ENCODE peak calls at places on chromosomes 16 and 17, in four cellular contexts. C is A549, Q is H1, L is HepG2. D is an unnamed sample.

GRCh38 chr16:24123275-24123674 is 132.9 kb upstream of the CACNG3 start:
- DNase-seq in C (no peak), Q (no peak), L (no peak), D (no peak)

GRCh38 chr17:81859906-81860755 is at the start of gene P4HB:
- DNase-seq in C (no peak), Q (no peak), L (no peak), D (no peak)

GRCh38 chr16:30018731-30019158 is 4.3 kb upstream of the C16orf92 start:
- DNase-seq in C (no peak), Q (no peak), L (no peak), D (no peak)

GRCh38 chr17:37025241-37025640 is 76.5 kb downstream of the AATF start:
- DNase-seq in C (no peak), Q (no peak), L (no peak), D (no peak)

GRCh38 chr17:67608691-67609090 is 109.0 kb upstream of the NOL11 start:
- DNase-seq in C (no peak), Q (no peak), L (no peak), D (no peak)

GRCh38 chr16:77946834-77947233 is 75.5 kb upstream of the CLEC3A start:
- DNase-seq in C (no peak), Q (no peak), L (no peak), D (no peak)

GRCh38 chr16:1564325-1564724 is 30.9 kb downstream of the TMEM204 start:
- DNase-seq in C (no peak), Q (no peak), L (no peak), D (peak)

GRCh38 chr16:87380403-87380802 is 3.2 kb downstream of the FBXO31 start:
- DNase-seq in C (no peak), Q (no peak), L (no peak), D (no peak)

GRCh38 chr17:63960430-63960829 is 12.3 kb downstream of the SCN4A start:
- DNase-seq in C (no peak), Q (no peak), L (no peak), D (no peak)

GRCh38 chr17:57138956-57139576 is 54.0 kb downstream of the AKAP1 start:
- DNase-seq in C (peak), Q (no peak), L (no peak), D (no peak)

GRCh38 chr17:44916781-44917241 is 1.5 kb upstream of the GFAP start:
- DNase-seq in C (no peak), Q (no peak), L (no peak), D (no peak)

GRCh38 chr16:72937360-72937759 is 110.6 kb downstream of the ZFHX3 start:
- DNase-seq in C (no peak), Q (no peak), L (peak), D (no peak)

GRCh38 chr17:27340990-27341595 is 47.2 kb downstream of the WSB1 start:
- DNase-seq in C (no peak), Q (no peak), L (no peak), D (no peak)

GRCh38 chr16:54070944-54071343 is 215.6 kb downstream of the IRX3 start:
- DNase-seq in C (no peak), Q (no peak), L (no peak), D (no peak)

GRCh38 chr17:45372325-45372869 is 55.6 kb upstream of the MAP3K14 start:
- DNase-seq in C (peak), Q (no peak), L (no peak), D (no peak)

GRCh38 chr16:58960034-58960433 is 225.9 kb upstream of the GOT2 start:
- DNase-seq in C (no peak), Q (no peak), L (no peak), D (no peak)

GRCh38 chr17:9021158-9021984 is at the start of gene NTN1:
- DNase-seq in C (no peak), Q (no peak), L (no peak), D (peak)

GRCh38 chr17:47280072-47280811 is 26.6 kb downstream of the ITGB3 start:
- DNase-seq in C (no peak), Q (no peak), L (no peak), D (peak)

GRCh38 chr17:48228720-48229119 is 121.2 kb downstream of the SNX11 start:
- DNase-seq in C (no peak), Q (peak), L (no peak), D (peak)

GRCh38 chr17:49741692-49742076 is 22.2 kb downstream of the FAM117A start:
- DNase-seq in C (no peak), Q (no peak), L (no peak), D (no peak)

GRCh38 chr17:16419074-16419928 is 3.9 kb downstream of the TRPV2 start:
- DNase-seq in C (peak), Q (no peak), L (peak), D (peak)

GRCh38 chr17:32382526-32383223 is 32.7 kb downstream of the ZNF207 start:
- DNase-seq in C (no peak), Q (no peak), L (peak), D (no peak)

GRCh38 chr17:4229627-4230026 is 34.2 kb downstream of the ANKFY1 start:
- DNase-seq in C (no peak), Q (no peak), L (no peak), D (no peak)

GRCh38 chr16:9969580-9969979 is 212.6 kb downstream of the GRIN2A start:
- DNase-seq in C (no peak), Q (no peak), L (no peak), D (no peak)

GRCh38 chr16:88320947-88321634 is 61.7 kb upstream of the ZNF469 start:
- DNase-seq in C (peak), Q (no peak), L (no peak), D (peak)

GRCh38 chr17:68184816-68185436 is 62.9 kb upstream of the AMZ2 start:
- DNase-seq in C (no peak), Q (no peak), L (no peak), D (no peak)

GRCh38 chr17:16872351-16872751 is 99.6 kb downstream of the TNFRSF13B start:
- DNase-seq in C (no peak), Q (no peak), L (no peak), D (no peak)

GRCh38 chr17:12089809-12090384 is 69.2 kb downstream of the MAP2K4 start:
- DNase-seq in C (peak), Q (no peak), L (peak), D (peak)

GRCh38 chr17:47678196-47678595 is 15.8 kb upstream of the TBKBP1 start:
- DNase-seq in C (no peak), Q (no peak), L (no peak), D (no peak)

GRCh38 chr17:17694229-17695081 is 13.2 kb downstream of the RAI1 start:
- DNase-seq in C (peak), Q (no peak), L (peak), D (peak)

GRCh38 chr16:19284207-19284606 is 1.3 kb upstream of the CLEC19A start:
- DNase-seq in C (peak), Q (no peak), L (no peak), D (no peak)

GRCh38 chr17:46818319-46818928 is at the start of gene WNT3:
- DNase-seq in C (no peak), Q (no peak), L (no peak), D (peak)

GRCh38 chr16:70752381-70752780 is 48.6 kb downstream of the VAC14 start:
- DNase-seq in C (no peak), Q (no peak), L (no peak), D (no peak)

GRCh38 chr17:39763046-39763800 is 25.5 kb downstream of the GRB7 start:
- DNase-seq in C (no peak), Q (no peak), L (no peak), D (no peak)

GRCh38 chr16:46743232-46743719 is 4.9 kb downstream of the MYLK3 start:
- DNase-seq in C (no peak), Q (no peak), L (peak), D (peak)

GRCh38 chr17:21239680-21240374 is 13.4 kb downstream of the NATD1 start:
- DNase-seq in C (peak), Q (no peak), L (peak), D (peak)

GRCh38 chr16:65200857-65201256 is 79.0 kb upstream of the CDH11 start:
- DNase-seq in C (no peak), Q (no peak), L (no peak), D (no peak)

GRCh38 chr17:59851431-59852375 is 41.0 kb downstream of the TUBD1 start:
- DNase-seq in C (peak), Q (no peak), L (no peak), D (no peak)

GRCh38 chr17:29930399-29931010 is 477 bp upstream of the SSH2 start:
- DNase-seq in C (no peak), Q (no peak), L (peak), D (peak)
- TF ChIP-seq PHF8 in C (no peak), Q (no peak), L (no peak), D (no peak)

DNA sequence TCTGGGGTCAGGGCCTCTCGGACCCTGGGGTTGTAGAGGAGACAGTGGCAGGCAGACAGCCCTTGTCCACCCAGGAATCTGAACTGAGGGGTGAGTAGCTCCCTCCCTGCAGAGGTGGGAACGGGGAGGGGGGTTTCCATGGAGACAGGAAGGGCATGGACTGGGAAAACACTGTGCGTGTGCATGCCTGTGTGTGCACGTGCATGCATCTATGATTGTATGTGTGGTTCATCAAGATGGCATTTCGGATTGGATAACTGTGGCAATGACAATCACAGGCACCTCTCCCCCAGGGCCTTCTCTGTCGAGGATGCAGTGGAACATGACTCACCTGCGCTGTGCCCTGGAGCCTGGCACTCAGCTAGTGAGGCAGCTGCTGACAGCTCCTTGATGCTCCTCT is 6.1 kb upstream of the CD300C start:
- DNase-seq in C (peak), Q (no peak), L (no peak), D (no peak)
- TF ChIP-seq PHF8 in C (no peak), Q (no peak), L (no peak), D (no peak)

DNA sequence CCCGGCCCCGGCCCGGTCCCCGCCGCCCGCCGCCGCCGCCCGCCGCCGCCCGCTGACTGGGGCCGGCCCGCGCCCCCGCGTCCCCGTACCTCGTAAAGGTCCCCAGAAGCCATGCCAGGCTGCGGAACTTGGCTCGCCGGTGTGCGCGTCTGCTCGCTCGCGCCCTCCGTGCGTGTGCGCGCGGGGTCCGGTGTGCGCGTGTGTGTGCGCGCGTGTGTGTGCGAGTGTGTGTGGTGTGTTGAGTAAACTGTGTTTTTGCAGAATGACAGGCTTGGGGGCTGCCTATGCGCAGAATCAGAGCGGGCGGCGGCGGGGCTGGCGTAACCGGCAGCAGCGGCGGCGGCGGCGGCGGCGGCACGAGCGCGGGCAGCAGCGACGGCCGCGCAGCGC is 342 bp downstream of the CDYL2 start:
- DNase-seq in C (peak), Q (no peak), L (peak), D (peak)
- TF ChIP-seq PHF8 in C (no peak), Q (no peak), L (no peak), D (no peak)

GRCh38 chr16:31167315-31167714 is 12.6 kb upstream of the FUS start:
- DNase-seq in C (no peak), Q (no peak), L (no peak), D (no peak)
- TF ChIP-seq PHF8 in C (no peak), Q (no peak), L (no peak), D (no peak)

GRCh38 chr17:77542551-77543490 is 402.1 kb downstream of the SEC14L1 start:
- DNase-seq in C (peak), Q (peak), L (peak), D (peak)
- TF ChIP-seq PHF8 in C (no peak), Q (no peak), L (no peak), D (no peak)

DNA sequence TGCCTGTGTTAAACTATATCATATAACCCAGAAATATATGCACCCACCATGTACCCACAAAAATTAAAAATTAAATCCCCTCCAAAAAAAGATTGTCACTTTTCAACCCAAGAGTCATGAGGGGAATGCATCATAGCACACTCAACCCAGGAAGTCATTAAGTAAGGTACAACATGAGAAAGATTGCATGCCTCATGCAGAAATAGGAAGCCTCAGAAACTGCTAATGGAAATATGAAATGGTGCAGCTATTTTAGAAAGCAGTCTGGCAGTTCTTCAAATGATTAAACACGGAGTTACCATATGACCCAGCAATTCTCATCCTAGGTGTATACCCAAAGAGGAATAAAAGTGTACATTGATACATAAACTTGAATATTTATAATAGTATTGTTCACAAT is 70.5 kb downstream of the TMEM100 start:
- DNase-seq in C (no peak), Q (no peak), L (no peak), D (no peak)
- TF ChIP-seq PHF8 in C (no peak), Q (no peak), L (no peak), D (no peak)

DNA sequence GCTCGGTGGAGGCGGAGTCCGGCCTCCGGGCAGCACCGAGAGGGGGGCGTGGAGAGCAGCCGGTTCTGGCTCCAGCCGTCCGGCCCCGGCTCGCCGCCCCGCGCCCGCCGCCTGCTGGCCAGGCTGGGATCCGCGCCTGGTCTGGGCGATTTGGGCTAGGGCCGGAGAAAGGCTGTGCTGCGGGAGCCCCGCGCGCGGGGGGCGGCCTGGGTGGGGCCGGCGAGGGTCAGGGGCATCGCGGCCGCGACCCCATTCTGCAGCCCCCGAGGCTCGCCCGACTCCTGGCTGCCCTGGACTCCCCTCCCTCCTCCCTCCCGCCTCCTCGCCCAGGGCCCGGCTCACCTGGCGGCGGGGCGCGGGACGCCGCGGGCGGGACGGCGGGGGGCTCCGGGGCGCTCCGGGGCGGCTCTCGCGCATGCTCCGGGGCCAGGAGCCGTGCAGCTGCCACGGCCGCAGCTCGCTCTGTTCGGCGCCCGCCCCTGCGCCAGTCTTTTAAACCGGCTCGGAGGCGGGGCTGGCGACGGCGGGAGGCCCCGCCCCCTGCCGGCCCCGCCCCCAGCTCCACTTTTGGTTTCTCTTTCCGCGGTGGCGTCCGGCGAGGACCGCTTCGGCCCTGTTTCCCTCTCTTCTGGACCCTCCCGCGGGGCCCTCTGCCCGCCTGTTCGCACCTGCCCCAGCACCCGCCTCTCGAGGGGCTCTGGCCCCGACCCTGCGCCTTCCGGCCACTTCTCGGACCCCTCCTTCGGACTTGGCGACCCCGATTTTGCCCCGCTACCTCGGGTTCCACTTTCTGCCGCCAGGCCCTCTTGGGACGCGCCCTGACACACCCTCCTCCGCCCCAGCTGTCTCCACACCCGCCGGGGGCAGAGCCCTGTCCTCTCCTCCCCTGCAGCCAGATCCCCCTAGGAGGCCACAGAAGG is at the start of gene SOCS1:
- DNase-seq in C (peak), Q (peak), L (peak), D (peak)
- TF ChIP-seq PHF8 in C (no peak), Q (peak), L (peak), D (peak)